ENCODE peak calls at places on chromosome 16, in eight cellular contexts. V is CD4-positive, alpha-beta T cell; L is right atrium auricular region; X is HS-5; B is progenitor cell of endocrine pancreas; J is cerebellum; Q is mesenchymal stem cell; A is AG09309. G is an unnamed sample.

GRCh38 chr16:88967800-88968588 is 9.0 kb downstream of the CBFA2T3 start:
- DNase-seq in L (no peak), A (no peak), V (no peak), J (no peak), Q (no peak), X (no peak), B (no peak), G (no peak)

GRCh38 chr16:83211711-83212110 is 584.9 kb downstream of the CDH13 start:
- DNase-seq in X (no peak), V (no peak), A (no peak), Q (peak; percentile 23), B (no peak), J (no peak), L (no peak), G (no peak)

GRCh38 chr16:23125277-23125676 is 24.0 kb downstream of the USP31 start:
- DNase-seq in B (no peak), V (no peak), Q (no peak), L (no peak), X (no peak), J (no peak), A (no peak), G (no peak)

GRCh38 chr16:11734025-11734652 is 8.5 kb downstream of the TXNDC11 start:
- DNase-seq in J (no peak), V (no peak), B (no peak), Q (no peak), A (no peak), X (no peak), L (no peak), G (no peak)

GRCh38 chr16:85395207-85395912 is 217.8 kb upstream of the GSE1 start:
- DNase-seq in L (peak; percentile 82), J (peak; percentile 34), X (peak; percentile 64), B (no peak), Q (peak; percentile 99), V (no peak), A (peak; percentile 97), G (peak; percentile 98)

GRCh38 chr16:57732683-57733082 is 2.9 kb upstream of the KATNB1 start:
- DNase-seq in Q (no peak), B (no peak), V (no peak), L (no peak), J (no peak), X (no peak), A (no peak), G (no peak)

GRCh38 chr16:520847-521246 is 6.7 kb upstream of the CAPN15 start:
- DNase-seq in J (no peak), X (no peak), Q (no peak), V (no peak), L (no peak), A (no peak), B (no peak), G (no peak)

GRCh38 chr16:11392041-11392581 is 46.9 kb downstream of the RMI2 start:
- DNase-seq in L (no peak), X (no peak), B (no peak), J (no peak), Q (no peak), V (no peak), A (no peak), G (no peak)

GRCh38 chr16:85654251-85655115 is 34.3 kb downstream of the GINS2 start:
- DNase-seq in J (no peak), A (no peak), Q (no peak), B (no peak), V (no peak), X (no peak), L (no peak), G (no peak)

GRCh38 chr16:78871241-78871640 is 729.3 kb downstream of the MAF start:
- DNase-seq in V (no peak), L (no peak), A (no peak), X (no peak), J (no peak), B (no peak), Q (no peak), G (no peak)

GRCh38 chr16:49574826-49575225 is 201.2 kb downstream of the C16orf78 start:
- DNase-seq in A (no peak), L (no peak), Q (no peak), J (no peak), X (no peak), B (no peak), V (no peak), G (no peak)

GRCh38 chr16:57994778-57995177 is 5.7 kb downstream of the ZNF319 start:
- DNase-seq in J (no peak), V (no peak), X (no peak), Q (peak; percentile 49), B (no peak), A (no peak), L (no peak), G (no peak)

GRCh38 chr16:66255647-66256046 is 110.8 kb upstream of the CDH5 start:
- DNase-seq in Q (no peak), A (no peak), J (no peak), B (no peak), V (no peak), L (no peak), X (no peak), G (no peak)

GRCh38 chr16:11585460-11586374 is 1.0 kb downstream of the LITAF start:
- DNase-seq in X (no peak), Q (peak; percentile 43), L (peak; percentile 72), B (no peak), J (peak; percentile 24), V (no peak), A (no peak), G (no peak)

GRCh38 chr16:86863609-86864008 is 285.3 kb downstream of the FOXL1 start:
- DNase-seq in B (no peak), V (no peak), Q (no peak), J (no peak), A (no peak), X (no peak), L (no peak), G (no peak)

GRCh38 chr16:12062343-12063003 is 85.9 kb downstream of the SNX29 start:
- DNase-seq in J (no peak), Q (peak; percentile 85), V (no peak), L (peak; percentile 97), B (no peak), X (peak; percentile 94), A (peak; percentile 86), G (peak; percentile 94)

GRCh38 chr16:81035398-81035974 is at the start of gene ATMIN:
- DNase-seq in L (peak; percentile 72), B (peak; percentile 94), X (no peak), V (peak; percentile 87), Q (peak; percentile 79), A (peak; percentile 17), J (peak; percentile 96), G (peak; percentile 74)

GRCh38 chr16:88382491-88383400 is at the start of gene ZNF469:
- DNase-seq in A (no peak), B (no peak), X (no peak), L (no peak), Q (peak; percentile 41), V (no peak), J (peak; percentile 27), G (no peak)

GRCh38 chr16:12081048-12081404 is 104.5 kb downstream of the SNX29 start:
- DNase-seq in Q (no peak), J (no peak), A (no peak), B (no peak), L (no peak), X (no peak), V (no peak), G (no peak)

GRCh38 chr16:69927056-69927757 is 23.9 kb upstream of the CLEC18A start:
- DNase-seq in L (peak; percentile 82), B (no peak), A (peak; percentile 18), V (no peak), Q (no peak), X (no peak), J (peak; percentile 42), G (no peak)

GRCh38 chr16:66335704-66336329 is 30.7 kb upstream of the CDH5 start:
- DNase-seq in Q (no peak), L (no peak), B (no peak), V (no peak), A (no peak), X (no peak), J (no peak), G (no peak)

GRCh38 chr16:73152731-73153130 is 104.8 kb upstream of the ZFHX3 start:
- DNase-seq in B (peak; percentile 13), J (no peak), X (no peak), Q (no peak), L (no peak), V (no peak), A (no peak), G (no peak)

GRCh38 chr16:84517366-84517765 is 12.9 kb upstream of the MEAK7 start:
- DNase-seq in J (no peak), A (no peak), Q (no peak), L (no peak), V (no peak), B (no peak), X (no peak), G (no peak)

GRCh38 chr16:2507052-2507678 is 6.6 kb upstream of the ATP6V0C start:
- DNase-seq in V (no peak), A (no peak), L (no peak), J (no peak), X (no peak), B (no peak), Q (no peak), G (no peak)

GRCh38 chr16:69761983-69762842 is at the start of gene WWP2:
- DNase-seq in V (peak; percentile 72), B (peak; percentile 74), X (no peak), J (peak; percentile 92), Q (peak; percentile 53), A (no peak), L (no peak), G (peak; percentile 35)